ENCODE peak calls at places on chromosome 2, in four cellular contexts. X is H9, G is endothelial cell of umbilical vein, I is mammary epithelial cell. Y is an unnamed sample.

GRCh38 chr2:234410526-234410925 is 86.4 kb downstream of the ARL4C start:
- DNase-seq in X (no peak), G (no peak), I (no peak), Y (peak)

GRCh38 chr2:48496867-48497266 is 33.1 kb upstream of the STON1 start:
- DNase-seq in X (no peak), G (no peak), I (no peak), Y (no peak)

GRCh38 chr2:119760876-119761275 is 1.2 kb downstream of the PTPN4 start:
- DNase-seq in X (no peak), G (peak), I (peak), Y (no peak)

GRCh38 chr2:68404164-68404563 is 39.1 kb downstream of the PLEK start:
- DNase-seq in X (no peak), G (no peak), I (no peak), Y (no peak)

GRCh38 chr2:203819434-203820133 is 48.0 kb upstream of the CTLA4 start:
- DNase-seq in X (no peak), G (no peak), I (no peak), Y (no peak)

GRCh38 chr2:144890828-144891227 is 370.9 kb upstream of the ZEB2 start:
- DNase-seq in X (no peak), G (peak), I (peak), Y (no peak)

GRCh38 chr2:218383892-218384519 is 1.9 kb downstream of the SLC11A1 start:
- DNase-seq in X (no peak), G (no peak), I (peak), Y (no peak)

GRCh38 chr2:26584191-26584590 is 57.0 kb downstream of the CIB4 start:
- DNase-seq in X (peak), G (no peak), I (no peak), Y (no peak)

GRCh38 chr2:168583064-168583709 is 127.1 kb downstream of the CERS6 start:
- DNase-seq in X (no peak), G (no peak), I (no peak), Y (no peak)

GRCh38 chr2:210540471-210541257 is 15.7 kb upstream of the CPS1 start:
- DNase-seq in X (no peak), G (no peak), I (no peak), Y (no peak)

GRCh38 chr2:167543721-167544120 is 655.4 kb downstream of the XIRP2 start:
- DNase-seq in X (no peak), G (no peak), I (no peak), Y (no peak)

GRCh38 chr2:72722492-72723090 is 103.2 kb downstream of the EXOC6B start:
- DNase-seq in X (no peak), G (no peak), I (no peak), Y (no peak)

GRCh38 chr2:105344704-105345345 is 7.5 kb downstream of the C2orf49 start:
- DNase-seq in X (no peak), G (peak), I (no peak), Y (peak)

GRCh38 chr2:191245046-191245868 is at the start of gene MYO1B:
- DNase-seq in X (peak), G (peak), I (peak), Y (peak)

GRCh38 chr2:109368798-109369197 is 239.8 kb downstream of the SH3RF3 start:
- DNase-seq in X (peak), G (no peak), I (no peak), Y (no peak)

GRCh38 chr2:237312021-237312755 is 101.8 kb downstream of the COL6A3 start:
- DNase-seq in X (no peak), G (no peak), I (no peak), Y (no peak)

GRCh38 chr2:176146645-176147044 is 4.7 kb upstream of the HOXD4 start:
- DNase-seq in X (no peak), G (no peak), I (no peak), Y (no peak)

GRCh38 chr2:71702971-71703898 is 249.9 kb downstream of the DYSF start:
- DNase-seq in X (no peak), G (no peak), I (no peak), Y (no peak)

GRCh38 chr2:237137626-237138323 is 52.1 kb downstream of the COPS8 start:
- DNase-seq in X (peak), G (no peak), I (no peak), Y (peak)

GRCh38 chr2:128520340-128520739 is 201.7 kb upstream of the HS6ST1 start:
- DNase-seq in X (peak), G (no peak), I (peak), Y (no peak)

GRCh38 chr2:105324732-105325131 is 4.8 kb downstream of the TGFBRAP1 start:
- DNase-seq in X (no peak), G (peak), I (peak), Y (peak)

GRCh38 chr2:2547451-2547850 is 216.4 kb upstream of the MYT1L start:
- DNase-seq in X (no peak), G (no peak), I (no peak), Y (no peak)

GRCh38 chr2:105989070-105989469 is 205.0 kb downstream of the UXS1 start:
- DNase-seq in X (no peak), G (no peak), I (no peak), Y (no peak)

GRCh38 chr2:26752636-26753035 is 11.4 kb upstream of the SLC35F6 start:
- DNase-seq in X (no peak), G (no peak), I (no peak), Y (no peak)

GRCh38 chr2:53129851-53130250 is 637.8 kb upstream of the CHAC2 start:
- DNase-seq in X (no peak), G (no peak), I (peak), Y (no peak)

GRCh38 chr2:200741468-200742202 is 70.1 kb upstream of the BZW1 start:
- DNase-seq in X (peak), G (no peak), I (no peak), Y (peak)

GRCh38 chr2:14631676-14632075 is 841 bp upstream of the LRATD1 start:
- DNase-seq in X (no peak), G (no peak), I (no peak), Y (no peak)

GRCh38 chr2:179917272-179917671 is 55.9 kb upstream of the ZNF385B start:
- DNase-seq in X (no peak), G (no peak), I (peak), Y (no peak)

GRCh38 chr2:159249955-159250723 is 36.4 kb downstream of the WDSUB1 start:
- DNase-seq in X (no peak), G (peak), I (peak), Y (no peak)

GRCh38 chr2:160257742-160258577 is 57.9 kb upstream of the ITGB6 start:
- DNase-seq in X (no peak), G (no peak), I (no peak), Y (no peak)

GRCh38 chr2:241770185-241770935 is 6.3 kb upstream of the GAL3ST2 start:
- DNase-seq in X (peak), G (no peak), I (no peak), Y (peak)

GRCh38 chr2:240570531-240571313 is 2.4 kb downstream of the RNPEPL1 start:
- DNase-seq in X (no peak), G (no peak), I (no peak), Y (no peak)

GRCh38 chr2:238510911-238511613 is 84.3 kb downstream of the ASB1 start:
- DNase-seq in X (no peak), G (no peak), I (no peak), Y (no peak)

GRCh38 chr2:10260130-10260529 is 42.6 kb upstream of the HPCAL1 start:
- DNase-seq in X (no peak), G (no peak), I (no peak), Y (no peak)

GRCh38 chr2:10524841-10525572 is 76.9 kb upstream of the ODC1 start:
- DNase-seq in X (no peak), G (no peak), I (no peak), Y (no peak)

GRCh38 chr2:67650292-67651133 is 253.4 kb downstream of the ETAA1 start:
- DNase-seq in X (peak), G (peak), I (peak), Y (peak)

GRCh38 chr2:60407398-60407797 is 146.1 kb downstream of the BCL11A start:
- DNase-seq in X (no peak), G (no peak), I (no peak), Y (no peak)
- H2AFZ ChIP-seq in X (no peak), G (no peak), I (no peak), Y (no peak)

DNA sequence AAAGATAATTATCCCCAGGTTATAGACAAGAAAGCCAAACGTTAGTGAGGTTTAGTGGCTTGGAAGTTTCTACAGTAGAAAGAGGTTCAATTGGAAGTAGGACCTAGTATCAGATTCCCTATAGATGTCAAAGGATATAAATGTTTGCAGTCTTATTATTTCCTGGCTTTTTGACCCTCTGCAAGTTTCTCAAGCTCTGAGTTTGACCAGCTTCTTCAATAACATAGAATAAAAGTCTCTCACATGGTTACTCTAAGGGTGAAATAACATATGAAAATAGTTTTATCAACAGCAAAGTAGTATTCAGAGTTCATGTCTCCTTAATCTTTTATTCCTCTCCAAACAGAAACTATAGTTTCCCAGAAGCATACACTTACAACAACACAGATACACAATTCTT is 132.9 kb upstream of the RND3 start:
- DNase-seq in X (no peak), G (peak), I (no peak), Y (no peak)
- H3K9ac ChIP-seq in X (no peak), G (peak), I (no peak), Y (no peak)

GRCh38 chr2:6557737-6558136 is 308.0 kb downstream of the CMPK2 start:
- DNase-seq in X (no peak), G (no peak), I (no peak), Y (no peak)

DNA sequence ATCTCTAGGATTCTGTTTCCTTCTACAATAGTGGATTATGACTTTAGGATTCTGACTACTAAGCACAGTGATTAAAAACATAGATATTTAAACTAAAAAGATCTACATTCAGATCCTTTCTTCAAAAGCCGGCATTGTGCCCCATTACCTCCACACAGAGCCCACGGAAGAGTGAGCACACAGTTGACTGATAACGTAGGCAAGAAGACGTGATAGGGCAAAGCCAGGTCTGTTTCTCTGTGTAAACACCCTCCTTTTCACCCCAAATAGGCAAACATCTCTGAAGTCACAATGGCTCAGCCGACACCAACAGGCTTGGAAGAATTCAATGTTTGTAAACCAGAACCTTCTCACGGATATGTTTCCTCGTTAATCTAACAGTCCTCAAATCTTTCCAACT is 302.9 kb downstream of the CMPK2 start:
- DNase-seq in X (no peak), G (no peak), I (no peak), Y (no peak)
- H2AFZ ChIP-seq in X (no peak), G (no peak), I (no peak), Y (peak)

DNA sequence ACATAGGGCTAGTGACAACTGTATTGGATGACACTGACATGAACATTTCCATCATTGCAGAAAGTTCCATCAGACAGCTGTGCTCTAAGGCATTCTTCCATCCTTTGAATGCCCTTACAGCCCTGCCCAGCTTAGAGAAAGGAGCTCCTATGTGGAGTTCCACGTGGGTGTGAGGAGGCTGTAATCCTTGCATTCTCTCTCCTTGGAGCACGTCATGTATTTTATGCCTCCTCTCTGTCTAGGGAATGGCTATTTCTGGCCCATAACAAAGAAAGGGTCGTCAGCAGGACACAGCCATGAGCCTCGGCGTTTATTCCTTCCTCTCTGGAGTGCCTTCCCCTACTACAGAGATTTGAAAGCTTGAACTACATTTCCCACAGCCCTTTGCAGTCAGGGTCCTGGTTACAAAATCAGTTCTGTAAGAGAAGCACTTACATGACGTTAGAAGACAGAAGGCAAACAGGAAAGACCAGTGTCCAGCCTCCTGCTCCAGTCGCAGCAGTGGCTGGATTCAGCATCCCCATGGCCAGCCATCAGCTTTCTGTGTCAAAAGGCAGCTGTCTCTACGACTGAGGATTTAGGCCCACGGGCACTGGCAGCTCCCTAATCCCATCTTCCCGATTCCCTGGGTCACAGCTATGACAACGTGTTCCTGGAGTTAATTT is 234.9 kb downstream of the TFCP2L1 start:
- DNase-seq in X (no peak), G (no peak), I (no peak), Y (no peak)
- H3K9ac ChIP-seq in X (no peak), G (no peak), I (no peak), Y (no peak)

GRCh38 chr2:45170191-45170975 is 161.1 kb upstream of the SIX2 start:
- DNase-seq in X (no peak), G (no peak), I (no peak), Y (peak)
- H2AFZ ChIP-seq in X (no peak), G (peak), I (peak), Y (no peak)

GRCh38 chr2:98816281-98816680 is 85.3 kb upstream of the MGAT4A start:
- DNase-seq in X (no peak), G (no peak), I (no peak), Y (no peak)
- H3K9ac ChIP-seq in X (no peak), G (no peak), I (no peak), Y (no peak)

DNA sequence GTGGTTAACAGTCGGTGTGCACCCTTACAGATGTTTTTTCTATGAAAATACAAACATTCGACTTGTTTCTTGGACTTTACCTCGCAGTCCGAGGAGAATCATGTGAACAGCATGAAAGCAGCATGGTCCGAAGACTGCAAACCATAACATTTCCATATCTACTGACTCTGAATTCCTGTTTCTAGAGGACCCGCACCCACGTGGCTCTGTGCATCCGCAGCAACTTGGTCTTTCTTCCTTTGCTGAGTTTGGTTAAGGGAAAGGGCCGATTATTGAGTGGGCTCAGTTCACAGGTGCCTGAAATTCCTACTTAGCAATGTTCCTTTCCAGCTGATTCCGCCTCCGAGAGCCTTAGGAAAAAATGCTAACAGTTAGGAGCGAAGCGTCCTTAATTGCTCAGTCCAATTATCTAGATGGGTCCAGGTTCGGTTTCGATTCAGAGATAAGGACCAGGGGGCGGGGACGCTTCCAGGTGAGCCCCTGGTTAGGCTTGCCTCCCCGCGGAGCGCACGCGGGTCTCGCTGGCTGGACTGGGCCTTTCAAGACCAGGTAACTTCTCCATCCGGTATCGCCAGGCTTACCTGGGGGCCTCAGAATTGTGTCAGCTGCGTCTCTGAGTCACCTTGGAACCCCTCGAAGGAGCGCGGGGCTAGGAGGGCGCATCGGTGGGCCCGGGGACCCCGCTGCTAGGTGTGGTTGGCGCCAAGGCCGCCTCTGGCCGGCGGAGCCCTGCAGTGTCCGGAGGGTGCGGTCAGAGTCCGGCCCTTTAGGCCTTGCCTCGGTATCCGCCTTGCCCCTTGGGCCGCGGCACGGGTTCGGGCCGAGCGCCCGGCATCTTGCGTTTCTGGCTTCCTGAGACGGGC is 1.1 kb upstream of the B3GNT2 start:
- DNase-seq in X (no peak), G (no peak), I (no peak), Y (no peak)
- H2AFZ ChIP-seq in X (no peak), G (peak), I (peak), Y (peak)

DNA sequence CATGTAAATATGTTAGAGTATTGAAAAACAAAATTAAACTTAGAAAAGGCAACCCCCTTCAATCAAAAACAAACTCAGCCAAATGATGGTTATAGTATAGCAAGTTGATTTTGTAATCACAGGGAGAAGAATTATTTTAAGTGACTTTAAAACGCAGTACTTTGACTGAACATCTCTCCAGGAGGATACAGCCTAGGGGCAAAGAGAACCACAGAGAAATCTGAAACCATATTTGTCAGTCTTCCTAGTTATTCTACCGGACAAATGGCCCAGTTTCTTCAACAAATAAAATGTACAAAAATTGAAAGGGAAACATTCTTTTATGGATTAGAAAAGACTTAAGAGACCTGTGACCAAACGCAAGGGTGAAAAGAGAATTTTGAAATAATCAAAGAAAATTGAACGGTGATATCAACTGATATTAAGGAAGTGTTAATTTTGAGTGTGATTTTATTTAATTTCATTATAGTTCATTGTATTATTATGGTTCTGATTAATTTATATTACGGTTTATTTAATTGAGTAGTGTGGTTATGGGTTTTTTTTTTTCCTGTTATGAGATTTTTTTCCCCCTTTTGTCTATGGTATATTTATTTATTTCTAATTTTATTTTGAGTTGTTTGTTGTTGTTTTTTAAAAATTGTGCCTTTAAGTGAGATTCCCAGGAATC is 75.3 kb downstream of the HNRNPLL start:
- DNase-seq in X (no peak), G (no peak), I (no peak), Y (no peak)
- H3K9ac ChIP-seq in X (no peak), G (peak), I (peak), Y (no peak)